ENCODE peak calls at places on chromosomes 1 and 21, in four cellular contexts. O is H4, R is AG08396, F is HTR-8/SVneo. Z is an unnamed sample.

GRCh38 chr1:29754608-29755375 is 518.5 kb downstream of the PTPRU start:
- DNase-seq in O (no peak), R (no peak), F (no peak), Z (no peak)

GRCh38 chr1:13749543-13750307 is 49.7 kb downstream of the PRDM2 start:
- DNase-seq in O (no peak), R (peak), F (no peak), Z (peak)

GRCh38 chr1:115183711-115184259 is 94.5 kb upstream of the TSPAN2 start:
- DNase-seq in O (no peak), R (no peak), F (no peak), Z (no peak)

GRCh38 chr1:180586671-180587155 is 27.9 kb downstream of the OVAAL start:
- DNase-seq in O (peak), R (peak), F (peak), Z (no peak)

GRCh38 chr21:36713746-36714145 is 14.8 kb downstream of the SIM2 start:
- DNase-seq in O (no peak), R (no peak), F (no peak), Z (no peak)

GRCh38 chr1:231421616-231421970 is 494 bp downstream of the EGLN1 start:
- DNase-seq in O (no peak), R (peak), F (no peak), Z (peak)

GRCh38 chr1:63255153-63255552 is 67.2 kb upstream of the FOXD3 start:
- DNase-seq in O (peak), R (no peak), F (no peak), Z (no peak)

GRCh38 chr1:1169429-1170214 is 4.1 kb upstream of the TTLL10 start:
- DNase-seq in O (no peak), R (no peak), F (no peak), Z (no peak)

GRCh38 chr1:27990920-27991537 is 31.3 kb downstream of the XKR8 start:
- DNase-seq in O (no peak), R (no peak), F (no peak), Z (no peak)

GRCh38 chr1:64378826-64379225 is 91.1 kb upstream of the CACHD1 start:
- DNase-seq in O (no peak), R (no peak), F (no peak), Z (no peak)

GRCh38 chr1:171286032-171286705 is 27.8 kb upstream of the FMO4 start:
- DNase-seq in O (peak), R (no peak), F (peak), Z (no peak)

GRCh38 chr1:153659175-153659534 is 652 bp downstream of the SNAPIN start:
- DNase-seq in O (no peak), R (no peak), F (no peak), Z (no peak)

GRCh38 chr21:23639726-23640125 is 1967.6 kb downstream of the MRPL39 start:
- DNase-seq in O (no peak), R (no peak), F (peak), Z (no peak)

GRCh38 chr1:157411769-157412168 is 140.5 kb downstream of the FCRL5 start:
- DNase-seq in O (no peak), R (no peak), F (no peak), Z (no peak)

GRCh38 chr1:78491311-78492071 is 717 bp downstream of the PTGFR start:
- DNase-seq in O (no peak), R (peak), F (peak), Z (peak)

GRCh38 chr1:201095581-201096531 is 16.4 kb downstream of the CACNA1S start:
- DNase-seq in O (no peak), R (no peak), F (no peak), Z (no peak)

GRCh38 chr1:203144661-203145060 is 17.1 kb downstream of the ADORA1 start:
- DNase-seq in O (no peak), R (no peak), F (no peak), Z (no peak)

GRCh38 chr1:223700388-223700918 is 11.9 kb upstream of the CAPN2 start:
- DNase-seq in O (no peak), R (no peak), F (no peak), Z (no peak)

GRCh38 chr1:183198463-183198862 is 12.4 kb downstream of the LAMC2 start:
- DNase-seq in O (no peak), R (peak), F (peak), Z (no peak)

GRCh38 chr1:189429610-189430009 is 1048.1 kb downstream of the BRINP3 start:
- DNase-seq in O (peak), R (peak), F (peak), Z (no peak)

GRCh38 chr1:161978011-161978790 is 45.5 kb downstream of the OLFML2B start:
- DNase-seq in O (no peak), R (no peak), F (no peak), Z (no peak)

GRCh38 chr1:27004471-27005165 is 8.0 kb downstream of the TENT5B start:
- DNase-seq in O (no peak), R (peak), F (no peak), Z (no peak)

GRCh38 chr1:150931773-150932172 is 5.6 kb downstream of the SETDB1 start:
- DNase-seq in O (no peak), R (no peak), F (no peak), Z (no peak)

GRCh38 chr1:16252912-16253311 is 15.9 kb upstream of the CPLANE2 start:
- DNase-seq in O (no peak), R (no peak), F (no peak), Z (no peak)

GRCh38 chr21:44987886-44988606 is 48.2 kb downstream of the SLX9 start:
- DNase-seq in O (no peak), R (no peak), F (no peak), Z (peak)

GRCh38 chr1:61742620-61743431 is 546 bp downstream of the PATJ start:
- DNase-seq in O (peak), R (peak), F (peak), Z (peak)

Z was measured in left lung.